ENCODE peak calls at places on chromosome 22, in six cellular contexts. N, F, R, B, D and O are unnamed samples.

GRCh38 chr22:24433868-24434471 is 6.6 kb downstream of the ADORA2A start:
- DNase-seq in N (no peak), F (peak; percentile 69), R (no peak), B (no peak), D (no peak), O (no peak)

GRCh38 chr22:28934026-28934425 is 50.7 kb downstream of the ZNRF3 start:
- DNase-seq in N (no peak), F (no peak), R (peak; percentile 2), B (no peak), D (no peak), O (no peak)

GRCh38 chr22:20889025-20889704 is 28.0 kb upstream of the CRKL start:
- DNase-seq in N (no peak), F (no peak), R (no peak), B (no peak), D (no peak), O (no peak)

GRCh38 chr22:17734197-17734596 is 40.1 kb downstream of the BID start:
- DNase-seq in N (no peak), F (no peak), R (no peak), B (no peak), D (no peak), O (no peak)

GRCh38 chr22:35752833-35753189 is 35.1 kb downstream of the APOL5 start:
- DNase-seq in N (no peak), F (no peak), R (no peak), B (no peak), D (no peak), O (no peak)

GRCh38 chr22:29071261-29072045 is 1.4 kb upstream of the KREMEN1 start:
- DNase-seq in N (peak; percentile 61), F (peak; percentile 46), R (peak; percentile 50), B (no peak), D (no peak), O (no peak)

GRCh38 chr22:17137861-17138425 is 16.8 kb upstream of the TMEM121B start:
- DNase-seq in N (no peak), F (no peak), R (no peak), B (no peak), D (no peak), O (no peak)

GRCh38 chr22:43005106-43005505 is 9.8 kb downstream of the PACSIN2 start:
- DNase-seq in N (no peak), F (no peak), R (no peak), B (no peak), D (no peak), O (no peak)

GRCh38 chr22:40578171-40578570 is 58.3 kb downstream of the MRTFA start:
- DNase-seq in N (no peak), F (no peak), R (no peak), B (no peak), D (no peak), O (no peak)

GRCh38 chr22:20857838-20858614 is 585 bp downstream of the PI4KA start:
- DNase-seq in N (peak; percentile 89), F (peak; percentile 78), R (peak; percentile 75), B (peak; percentile 51), D (peak; percentile 46), O (peak; percentile 52)

GRCh38 chr22:30196867-30197336 is 49.7 kb downstream of the LIF start:
- DNase-seq in N (no peak), F (no peak), R (no peak), B (no peak), D (no peak), O (no peak)

GRCh38 chr22:30435674-30436126 is 10.1 kb downstream of the MTFP1 start:
- DNase-seq in N (peak; percentile 47), F (no peak), R (no peak), B (no peak), D (no peak), O (no peak)

GRCh38 chr22:37742374-37743092 is 45.7 kb downstream of the TRIOBP start:
- DNase-seq in N (no peak), F (no peak), R (no peak), B (no peak), D (no peak), O (peak; percentile 78)

GRCh38 chr22:28440517-28441366 is 238.9 kb downstream of the TTC28 start:
- DNase-seq in N (no peak), F (no peak), R (no peak), B (no peak), D (no peak), O (no peak)

GRCh38 chr22:30202531-30203006 is 44.0 kb downstream of the LIF start:
- DNase-seq in N (no peak), F (no peak), R (peak; percentile 26), B (no peak), D (no peak), O (no peak)

GRCh38 chr22:29719894-29720645 is at the start of gene CABP7:
- DNase-seq in N (no peak), F (no peak), R (no peak), B (no peak), D (no peak), O (no peak)

GRCh38 chr22:43789452-43789851 is 22.7 kb downstream of the EFCAB6 start:
- DNase-seq in N (peak; percentile 67), F (no peak), R (peak; percentile 23), B (no peak), D (no peak), O (peak; percentile 24)

GRCh38 chr22:29879738-29880137 is 3.2 kb upstream of the MTMR3 start:
- DNase-seq in N (no peak), F (no peak), R (no peak), B (no peak), D (no peak), O (peak; percentile 8)

GRCh38 chr22:24807284-24807950 is 1.4 kb downstream of the SGSM1 start:
- DNase-seq in N (peak; percentile 61), F (no peak), R (no peak), B (peak; percentile 23), D (no peak), O (no peak)

GRCh38 chr22:18024276-18024939 is at the start of gene MICAL3:
- DNase-seq in N (peak; percentile 70), F (peak; percentile 81), R (peak; percentile 68), B (no peak), D (no peak), O (peak; percentile 47)

GRCh38 chr22:23013612-23014011 is 56.7 kb upstream of the GNAZ start:
- DNase-seq in N (no peak), F (no peak), R (no peak), B (no peak), D (no peak), O (no peak)

GRCh38 chr22:49855491-49855911 is 1.9 kb downstream of the ZBED4 start:
- DNase-seq in N (no peak), F (no peak), R (no peak), B (no peak), D (no peak), O (no peak)
- TF ChIP-seq POLR2A in N (no peak), F (no peak), R (no peak), B (no peak), D (no peak), O (no peak)

GRCh38 chr22:21961886-21962654 is 9.4 kb upstream of the PPM1F start:
- DNase-seq in N (peak; percentile 24), F (no peak), R (no peak), B (no peak), D (no peak), O (peak; percentile 41)

GRCh38 chr22:21961127-21961867 is 8.6 kb upstream of the PPM1F start:
- DNase-seq in N (peak; percentile 24), F (no peak), R (no peak), B (no peak), D (no peak), O (no peak)

GRCh38 chr22:21958360-21959273 is 6.0 kb upstream of the PPM1F start:
- DNase-seq in N (no peak), F (no peak), R (no peak), B (no peak), D (no peak), O (no peak)

GRCh38 chr22:21959274-21960074 is 6.8 kb upstream of the PPM1F start:
- DNase-seq in N (no peak), F (no peak), R (no peak), B (no peak), D (no peak), O (no peak)

DNA sequence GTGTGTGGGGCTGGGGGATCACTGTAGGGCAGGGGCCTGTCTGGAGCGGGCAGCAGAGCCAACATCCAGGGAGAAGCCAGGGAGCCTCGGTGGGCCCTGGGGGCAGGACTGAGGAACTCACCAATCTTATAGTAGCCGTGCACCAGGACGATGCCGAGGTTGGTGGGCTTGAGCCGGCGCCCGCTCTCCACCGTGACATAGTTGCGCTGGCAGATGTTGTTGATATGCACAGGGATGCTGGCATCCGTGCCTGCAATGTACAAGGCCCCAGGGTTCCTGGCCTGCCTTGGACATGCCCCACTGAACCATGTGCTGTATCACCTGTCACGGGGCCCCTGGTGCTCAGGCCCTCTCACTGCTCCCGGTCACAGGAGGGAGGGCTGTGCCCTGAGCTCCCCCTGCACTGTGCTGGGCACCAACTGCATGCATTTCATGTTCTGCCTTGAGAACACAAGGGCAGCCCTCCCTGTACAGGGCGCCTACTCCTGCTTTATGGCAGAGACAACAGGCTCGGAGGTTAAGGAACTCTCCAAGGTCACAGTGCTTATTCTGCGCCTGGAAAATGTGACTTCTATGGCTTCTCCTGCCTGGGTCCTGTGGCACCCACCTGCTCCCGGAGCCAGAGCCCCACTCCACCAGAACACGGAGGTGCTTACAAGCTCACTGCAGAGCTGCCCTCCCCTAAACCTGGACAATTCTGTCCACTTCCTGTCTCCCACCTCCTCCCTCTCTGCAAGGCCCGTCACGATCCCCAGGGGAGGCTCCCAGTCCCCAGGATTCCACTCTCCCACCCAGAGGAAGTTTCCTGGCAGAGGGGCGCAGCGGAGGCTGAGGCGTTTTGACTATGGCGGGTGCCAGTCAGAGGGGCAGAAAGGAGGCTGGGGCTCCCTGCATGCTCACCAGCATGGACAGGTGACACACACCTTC is 7.8 kb upstream of the PPM1F start:
- DNase-seq in N (no peak), F (no peak), R (no peak), B (no peak), D (no peak), O (no peak)
- TF ChIP-seq POLR2A in N (no peak), F (no peak), R (no peak), B (no peak), D (no peak), O (no peak)

DNA sequence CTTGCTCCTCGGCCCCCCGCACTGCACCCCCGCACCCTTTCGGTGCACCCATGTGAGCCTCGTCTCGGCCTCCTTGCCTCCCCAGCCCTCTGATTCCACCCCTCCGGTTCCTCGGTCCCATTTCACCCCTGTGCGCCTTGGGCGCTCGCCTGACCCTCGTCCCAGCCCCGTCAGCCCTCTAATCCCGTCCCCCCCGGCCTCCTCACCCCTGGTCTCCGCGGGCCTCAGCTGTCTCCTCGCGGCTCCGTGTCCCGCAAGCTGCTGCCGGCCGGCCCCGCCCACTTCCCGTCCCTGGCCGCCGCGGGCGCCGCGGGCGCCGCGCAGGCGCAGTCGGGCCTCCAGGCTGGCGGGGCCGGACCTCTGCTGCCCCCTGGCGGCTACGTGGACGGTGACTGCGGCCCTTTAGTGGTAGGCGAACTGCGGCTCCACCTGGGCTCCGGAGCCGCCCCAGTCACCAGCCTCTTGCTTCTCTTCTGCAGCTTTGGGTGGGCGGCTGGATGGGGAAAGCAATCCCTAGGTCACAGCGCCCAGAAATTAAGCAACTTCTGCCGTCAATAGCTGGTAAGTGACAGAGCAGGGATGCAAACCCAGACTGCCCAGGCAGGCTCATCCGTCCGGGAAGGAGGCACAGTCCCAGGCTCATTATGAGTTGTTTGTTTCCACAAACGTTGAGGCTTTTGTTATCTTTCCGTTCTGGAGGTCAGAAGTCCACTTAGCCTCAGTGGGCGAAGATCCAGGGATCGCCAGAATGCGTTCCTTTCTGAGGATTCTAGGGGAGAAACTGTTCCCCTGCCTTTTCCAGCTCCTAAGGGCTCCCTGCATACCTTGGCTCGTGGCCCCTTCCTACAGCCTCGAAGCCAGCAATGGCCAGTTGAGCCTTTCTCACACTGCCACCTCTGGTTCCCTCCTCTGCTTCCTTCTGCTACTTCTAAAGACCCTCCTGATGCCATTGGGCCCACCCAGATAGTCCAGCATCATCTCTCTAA is at the start of gene PPM1F:
- DNase-seq in N (peak; percentile 91), F (peak; percentile 97), R (peak; percentile 89), B (peak; percentile 72), D (peak; percentile 28), O (peak; percentile 73)
- TF ChIP-seq POLR2A in N (no peak), F (no peak), R (peak; percentile 49), B (peak; percentile 51), D (peak; percentile 55), O (peak; percentile 53)

GRCh38 chr22:41603873-41604332 is 14.3 kb upstream of the PMM1 start:
- DNase-seq in N (no peak), F (peak; percentile 47), R (no peak), B (no peak), D (no peak), O (no peak)
- TF ChIP-seq POLR2A in N (no peak), F (no peak), R (no peak), B (no peak), D (no peak), O (no peak)